ENCODE peak calls at places on chromosome 5, in ten cellular contexts. V is DMS53; Z is effector CD8-positive, alpha-beta T cell; A is iPS DF 6.9; T is HuH-7.5; Y is glutamatergic neuron; P is memory B cell; O is type B pancreatic cell; J is stimulated activated CD4-positive, alpha-beta T cell treated with anti-CD3 and anti-CD28 coated beads, Interleukin-1b, Interleukin-23, amount 100 ng/mL, for 1 hour; D is NCI-H748 treated with DMSO at 0.1 percent for 48 hours. C is an unnamed sample.

GRCh38 chr5:131634666-131634995 is 398 bp downstream of the RAPGEF6 start:
- DNase-seq in V (peak), Z (peak), A (peak), T (peak), Y (peak), P (no peak), O (no peak), J (peak), D (peak), C (no peak)

GRCh38 chr5:145976431-145977155 is 40.2 kb downstream of the SH3RF2 start:
- DNase-seq in V (peak), Z (no peak), A (no peak), T (no peak), Y (no peak), P (no peak), O (no peak), J (no peak), D (no peak), C (no peak)

GRCh38 chr5:88687253-88687955 is 195.6 kb downstream of the MEF2C start:
- DNase-seq in V (no peak), Z (no peak), A (no peak), T (no peak), Y (no peak), P (no peak), O (no peak), J (no peak), D (no peak), C (no peak)

GRCh38 chr5:79702606-79703380 is 13.2 kb downstream of the CMYA5 start:
- DNase-seq in V (peak), Z (peak), A (no peak), T (peak), Y (peak), P (no peak), O (no peak), J (no peak), D (no peak), C (no peak)

GRCh38 chr5:135005076-135005475 is 29.0 kb downstream of the PITX1 start:
- DNase-seq in V (no peak), Z (no peak), A (no peak), T (no peak), Y (no peak), P (no peak), O (no peak), J (no peak), D (no peak), C (no peak)

GRCh38 chr5:179204572-179204971 is 140.7 kb downstream of the ADAMTS2 start:
- DNase-seq in V (no peak), Z (no peak), A (no peak), T (no peak), Y (peak), P (no peak), O (no peak), J (no peak), D (no peak), C (no peak)

GRCh38 chr5:151464101-151464500 is 16.7 kb downstream of the SLC36A1 start:
- DNase-seq in V (no peak), Z (no peak), A (no peak), T (no peak), Y (no peak), P (no peak), O (no peak), J (no peak), D (no peak), C (no peak)

GRCh38 chr5:54013556-54014157 is 296.7 kb downstream of the ARL15 start:
- DNase-seq in V (peak), Z (no peak), A (no peak), T (no peak), Y (no peak), P (no peak), O (no peak), J (no peak), D (no peak), C (peak)

GRCh38 chr5:110401881-110402280 is 324.6 kb downstream of the TMEM232 start:
- DNase-seq in V (no peak), Z (no peak), A (no peak), T (no peak), Y (no peak), P (no peak), O (no peak), J (no peak), D (no peak), C (no peak)

GRCh38 chr5:96338624-96339023 is 94.4 kb downstream of the PCSK1 start:
- DNase-seq in V (no peak), Z (no peak), A (no peak), T (no peak), Y (no peak), P (no peak), O (no peak), J (no peak), D (no peak), C (no peak)

GRCh38 chr5:68683632-68684035 is 410.2 kb upstream of the SLC30A5 start:
- DNase-seq in V (peak), Z (no peak), A (no peak), T (no peak), Y (no peak), P (no peak), O (no peak), J (no peak), D (no peak), C (peak)

GRCh38 chr5:90135979-90136378 is 273.6 kb downstream of the CETN3 start:
- DNase-seq in V (peak), Z (no peak), A (peak), T (no peak), Y (peak), P (no peak), O (no peak), J (no peak), D (no peak), C (no peak)

GRCh38 chr5:98902733-98903132 is 26.1 kb downstream of the CHD1 start:
- DNase-seq in V (no peak), Z (no peak), A (no peak), T (no peak), Y (no peak), P (no peak), O (no peak), J (no peak), D (no peak), C (no peak)

GRCh38 chr5:37834542-37835399 is 5.1 kb downstream of the GDNF start:
- DNase-seq in V (peak), Z (no peak), A (no peak), T (no peak), Y (peak), P (no peak), O (no peak), J (no peak), D (no peak), C (no peak)

GRCh38 chr5:145362261-145362660 is 472.9 kb downstream of the PRELID2 start:
- DNase-seq in V (no peak), Z (no peak), A (no peak), T (no peak), Y (no peak), P (no peak), O (no peak), J (no peak), D (no peak), C (no peak)

GRCh38 chr5:21195145-21195544 is 1207.1 kb upstream of the CDH18 start:
- DNase-seq in V (no peak), Z (no peak), A (no peak), T (no peak), Y (no peak), P (no peak), O (no peak), J (no peak), D (no peak), C (no peak)

GRCh38 chr5:1514027-1514818 is 9.5 kb downstream of the LPCAT1 start:
- DNase-seq in V (no peak), Z (no peak), A (no peak), T (no peak), Y (peak), P (peak), O (peak), J (no peak), D (no peak), C (no peak)

GRCh38 chr5:73789851-73790281 is 163.9 kb downstream of the ARHGEF28 start:
- DNase-seq in V (no peak), Z (no peak), A (no peak), T (no peak), Y (no peak), P (no peak), O (no peak), J (no peak), D (no peak), C (no peak)

GRCh38 chr5:147248584-147248983 is 13.8 kb downstream of the STK32A start:
- DNase-seq in V (no peak), Z (no peak), A (no peak), T (no peak), Y (no peak), P (no peak), O (no peak), J (no peak), D (no peak), C (no peak)

GRCh38 chr5:81698806-81699205 is 52.1 kb downstream of the SSBP2 start:
- DNase-seq in V (no peak), Z (no peak), A (no peak), T (no peak), Y (no peak), P (no peak), O (no peak), J (no peak), D (no peak), C (no peak)

GRCh38 chr5:140113180-140113698 is 670 bp upstream of the PURA start:
- DNase-seq in V (peak), Z (peak), A (no peak), T (peak), Y (peak), P (no peak), O (peak), J (no peak), D (no peak), C (no peak)

GRCh38 chr5:119285070-119285916 is 70.5 kb upstream of the TNFAIP8 start:
- DNase-seq in V (no peak), Z (no peak), A (no peak), T (no peak), Y (no peak), P (no peak), O (no peak), J (no peak), D (no peak), C (no peak)

GRCh38 chr5:29720954-29721353 is 1472.5 kb upstream of the CDH6 start:
- DNase-seq in V (peak), Z (no peak), A (no peak), T (no peak), Y (no peak), P (no peak), O (no peak), J (no peak), D (no peak), C (no peak)

GRCh38 chr5:159877894-159878448 is 38.3 kb upstream of the ADRA1B start:
- DNase-seq in V (peak), Z (no peak), A (no peak), T (no peak), Y (no peak), P (no peak), O (no peak), J (no peak), D (no peak), C (no peak)

GRCh38 chr5:55925181-55925580 is 69.6 kb downstream of the IL6ST start:
- DNase-seq in V (no peak), Z (no peak), A (no peak), T (no peak), Y (no peak), P (no peak), O (no peak), J (no peak), D (no peak), C (no peak)

C was measured in GOT3.